ENCODE peak calls at places on chromosomes 3 and 15, in nine cellular contexts. One of them, this sample, is unnamed.

GRCh38 chr3:18425641-18426403 is 683 bp upstream of the SATB1 start:
- DNase-seq in activated CD8-positive, alpha-beta memory T cell treated with anti-CD3 and anti-CD28 coated beads, Interleukin-2, amount 50 U/mL, for 4 hours: peak
- DNase-seq in fibroblast of pulmonary artery: peak
- DNase-seq in amniotic stem cell: no peak
- DNase-seq in cardiac fibroblast: no peak
- DNase-seq in right cardiac atrium: peak
- DNase-seq in stimulated activated CD4-positive, alpha-beta T cell treated with anti-CD3 and anti-CD28 coated beads, Interleukin-4, amount 100 ng/mL, for 1 hour: peak
- DNase-seq in sigmoid colon: peak
- DNase-seq in endothelial cell of umbilical vein: peak
- DNase-seq in this sample: peak

GRCh38 chr3:133644768-133645167 is 17.0 kb downstream of the TOPBP1 start:
- DNase-seq in cardiac fibroblast: peak
- DNase-seq in sigmoid colon: no peak
- DNase-seq in right cardiac atrium: no peak
- DNase-seq in endothelial cell of umbilical vein: peak
- DNase-seq in stimulated activated CD4-positive, alpha-beta T cell treated with anti-CD3 and anti-CD28 coated beads, Interleukin-4, amount 100 ng/mL, for 1 hour: no peak
- DNase-seq in fibroblast of pulmonary artery: peak
- DNase-seq in activated CD8-positive, alpha-beta memory T cell treated with anti-CD3 and anti-CD28 coated beads, Interleukin-2, amount 50 U/mL, for 4 hours: no peak
- DNase-seq in amniotic stem cell: peak
- DNase-seq in this sample: no peak

GRCh38 chr3:106590259-106590658 is 721.4 kb upstream of the CBLB start:
- DNase-seq in cardiac fibroblast: peak
- DNase-seq in right cardiac atrium: no peak
- DNase-seq in activated CD8-positive, alpha-beta memory T cell treated with anti-CD3 and anti-CD28 coated beads, Interleukin-2, amount 50 U/mL, for 4 hours: no peak
- DNase-seq in amniotic stem cell: no peak
- DNase-seq in fibroblast of pulmonary artery: no peak
- DNase-seq in endothelial cell of umbilical vein: no peak
- DNase-seq in stimulated activated CD4-positive, alpha-beta T cell treated with anti-CD3 and anti-CD28 coated beads, Interleukin-4, amount 100 ng/mL, for 1 hour: no peak
- DNase-seq in sigmoid colon: no peak
- DNase-seq in this sample: no peak

GRCh38 chr15:48802867-48803266 is 8.0 kb downstream of the CEP152 start:
- DNase-seq in right cardiac atrium: no peak
- DNase-seq in amniotic stem cell: peak
- DNase-seq in stimulated activated CD4-positive, alpha-beta T cell treated with anti-CD3 and anti-CD28 coated beads, Interleukin-4, amount 100 ng/mL, for 1 hour: no peak
- DNase-seq in sigmoid colon: no peak
- DNase-seq in fibroblast of pulmonary artery: peak
- DNase-seq in cardiac fibroblast: peak
- DNase-seq in endothelial cell of umbilical vein: no peak
- DNase-seq in activated CD8-positive, alpha-beta memory T cell treated with anti-CD3 and anti-CD28 coated beads, Interleukin-2, amount 50 U/mL, for 4 hours: no peak
- DNase-seq in this sample: no peak

GRCh38 chr3:18556503-18556902 is 131.4 kb upstream of the SATB1 start:
- DNase-seq in sigmoid colon: no peak
- DNase-seq in activated CD8-positive, alpha-beta memory T cell treated with anti-CD3 and anti-CD28 coated beads, Interleukin-2, amount 50 U/mL, for 4 hours: peak
- DNase-seq in endothelial cell of umbilical vein: no peak
- DNase-seq in fibroblast of pulmonary artery: no peak
- DNase-seq in amniotic stem cell: no peak
- DNase-seq in right cardiac atrium: no peak
- DNase-seq in cardiac fibroblast: no peak
- DNase-seq in stimulated activated CD4-positive, alpha-beta T cell treated with anti-CD3 and anti-CD28 coated beads, Interleukin-4, amount 100 ng/mL, for 1 hour: peak
- DNase-seq in this sample: no peak

GRCh38 chr3:127448161-127448561 is 142.4 kb downstream of the TPRA1 start:
- DNase-seq in activated CD8-positive, alpha-beta memory T cell treated with anti-CD3 and anti-CD28 coated beads, Interleukin-2, amount 50 U/mL, for 4 hours: no peak
- DNase-seq in amniotic stem cell: no peak
- DNase-seq in sigmoid colon: peak
- DNase-seq in fibroblast of pulmonary artery: no peak
- DNase-seq in cardiac fibroblast: no peak
- DNase-seq in right cardiac atrium: no peak
- DNase-seq in endothelial cell of umbilical vein: no peak
- DNase-seq in stimulated activated CD4-positive, alpha-beta T cell treated with anti-CD3 and anti-CD28 coated beads, Interleukin-4, amount 100 ng/mL, for 1 hour: no peak
- DNase-seq in this sample: no peak

GRCh38 chr15:80999623-81000036 is 1.1 kb upstream of the TLNRD1 start:
- DNase-seq in sigmoid colon: no peak
- DNase-seq in right cardiac atrium: no peak
- DNase-seq in stimulated activated CD4-positive, alpha-beta T cell treated with anti-CD3 and anti-CD28 coated beads, Interleukin-4, amount 100 ng/mL, for 1 hour: peak
- DNase-seq in endothelial cell of umbilical vein: no peak
- DNase-seq in fibroblast of pulmonary artery: no peak
- DNase-seq in amniotic stem cell: no peak
- DNase-seq in cardiac fibroblast: no peak
- DNase-seq in activated CD8-positive, alpha-beta memory T cell treated with anti-CD3 and anti-CD28 coated beads, Interleukin-2, amount 50 U/mL, for 4 hours: peak
- DNase-seq in this sample: no peak

GRCh38 chr15:48710952-48711495 is 65.5 kb upstream of the FBN1 start:
- DNase-seq in cardiac fibroblast: peak
- DNase-seq in stimulated activated CD4-positive, alpha-beta T cell treated with anti-CD3 and anti-CD28 coated beads, Interleukin-4, amount 100 ng/mL, for 1 hour: no peak
- DNase-seq in sigmoid colon: no peak
- DNase-seq in right cardiac atrium: no peak
- DNase-seq in endothelial cell of umbilical vein: no peak
- DNase-seq in activated CD8-positive, alpha-beta memory T cell treated with anti-CD3 and anti-CD28 coated beads, Interleukin-2, amount 50 U/mL, for 4 hours: no peak
- DNase-seq in fibroblast of pulmonary artery: no peak
- DNase-seq in amniotic stem cell: no peak
- DNase-seq in this sample: no peak

GRCh38 chr3:45759851-45760250 is 36.5 kb downstream of the SLC6A20 start:
- DNase-seq in right cardiac atrium: no peak
- DNase-seq in activated CD8-positive, alpha-beta memory T cell treated with anti-CD3 and anti-CD28 coated beads, Interleukin-2, amount 50 U/mL, for 4 hours: no peak
- DNase-seq in endothelial cell of umbilical vein: no peak
- DNase-seq in fibroblast of pulmonary artery: no peak
- DNase-seq in stimulated activated CD4-positive, alpha-beta T cell treated with anti-CD3 and anti-CD28 coated beads, Interleukin-4, amount 100 ng/mL, for 1 hour: no peak
- DNase-seq in amniotic stem cell: no peak
- DNase-seq in sigmoid colon: no peak
- DNase-seq in cardiac fibroblast: no peak
- DNase-seq in this sample: no peak

GRCh38 chr3:45582407-45582806 is 12.1 kb upstream of the LIMD1 start:
- DNase-seq in endothelial cell of umbilical vein: no peak
- DNase-seq in sigmoid colon: peak
- DNase-seq in cardiac fibroblast: peak
- DNase-seq in right cardiac atrium: no peak
- DNase-seq in activated CD8-positive, alpha-beta memory T cell treated with anti-CD3 and anti-CD28 coated beads, Interleukin-2, amount 50 U/mL, for 4 hours: no peak
- DNase-seq in amniotic stem cell: no peak
- DNase-seq in stimulated activated CD4-positive, alpha-beta T cell treated with anti-CD3 and anti-CD28 coated beads, Interleukin-4, amount 100 ng/mL, for 1 hour: no peak
- DNase-seq in fibroblast of pulmonary artery: peak
- DNase-seq in this sample: no peak

GRCh38 chr3:189862385-189863023 is 231.3 kb downstream of the TP63 start:
- DNase-seq in fibroblast of pulmonary artery: peak
- DNase-seq in amniotic stem cell: no peak
- DNase-seq in right cardiac atrium: no peak
- DNase-seq in sigmoid colon: no peak
- DNase-seq in cardiac fibroblast: peak
- DNase-seq in stimulated activated CD4-positive, alpha-beta T cell treated with anti-CD3 and anti-CD28 coated beads, Interleukin-4, amount 100 ng/mL, for 1 hour: no peak
- DNase-seq in endothelial cell of umbilical vein: no peak
- DNase-seq in activated CD8-positive, alpha-beta memory T cell treated with anti-CD3 and anti-CD28 coated beads, Interleukin-2, amount 50 U/mL, for 4 hours: no peak
- DNase-seq in this sample: no peak

GRCh38 chr15:80778964-80779657 is at the start of gene CEMIP:
- DNase-seq in endothelial cell of umbilical vein: peak
- DNase-seq in fibroblast of pulmonary artery: peak
- DNase-seq in activated CD8-positive, alpha-beta memory T cell treated with anti-CD3 and anti-CD28 coated beads, Interleukin-2, amount 50 U/mL, for 4 hours: no peak
- DNase-seq in stimulated activated CD4-positive, alpha-beta T cell treated with anti-CD3 and anti-CD28 coated beads, Interleukin-4, amount 100 ng/mL, for 1 hour: peak
- DNase-seq in amniotic stem cell: peak
- DNase-seq in cardiac fibroblast: peak
- DNase-seq in right cardiac atrium: peak
- DNase-seq in sigmoid colon: peak
- DNase-seq in this sample: no peak

GRCh38 chr3:196096382-196096953 is 14.6 kb upstream of the TFRC start:
- DNase-seq in right cardiac atrium: no peak
- DNase-seq in amniotic stem cell: no peak
- DNase-seq in sigmoid colon: peak
- DNase-seq in cardiac fibroblast: no peak
- DNase-seq in stimulated activated CD4-positive, alpha-beta T cell treated with anti-CD3 and anti-CD28 coated beads, Interleukin-4, amount 100 ng/mL, for 1 hour: no peak
- DNase-seq in fibroblast of pulmonary artery: no peak
- DNase-seq in activated CD8-positive, alpha-beta memory T cell treated with anti-CD3 and anti-CD28 coated beads, Interleukin-2, amount 50 U/mL, for 4 hours: no peak
- DNase-seq in endothelial cell of umbilical vein: no peak
- DNase-seq in this sample: no peak

GRCh38 chr3:48406443-48407431 is 23.1 kb downstream of the PLXNB1 start:
- DNase-seq in right cardiac atrium: no peak
- DNase-seq in stimulated activated CD4-positive, alpha-beta T cell treated with anti-CD3 and anti-CD28 coated beads, Interleukin-4, amount 100 ng/mL, for 1 hour: no peak
- DNase-seq in amniotic stem cell: no peak
- DNase-seq in cardiac fibroblast: no peak
- DNase-seq in endothelial cell of umbilical vein: no peak
- DNase-seq in sigmoid colon: peak
- DNase-seq in fibroblast of pulmonary artery: no peak
- DNase-seq in activated CD8-positive, alpha-beta memory T cell treated with anti-CD3 and anti-CD28 coated beads, Interleukin-2, amount 50 U/mL, for 4 hours: no peak
- DNase-seq in this sample: no peak

GRCh38 chr15:40930430-40931299 is 1.5 kb downstream of the DLL4 start:
- DNase-seq in stimulated activated CD4-positive, alpha-beta T cell treated with anti-CD3 and anti-CD28 coated beads, Interleukin-4, amount 100 ng/mL, for 1 hour: peak
- DNase-seq in endothelial cell of umbilical vein: peak
- DNase-seq in amniotic stem cell: no peak
- DNase-seq in activated CD8-positive, alpha-beta memory T cell treated with anti-CD3 and anti-CD28 coated beads, Interleukin-2, amount 50 U/mL, for 4 hours: peak
- DNase-seq in sigmoid colon: no peak
- DNase-seq in fibroblast of pulmonary artery: peak
- DNase-seq in cardiac fibroblast: peak
- DNase-seq in right cardiac atrium: peak
- DNase-seq in this sample: no peak

GRCh38 chr15:70318996-70319465 is 221.3 kb upstream of the TLE3 start:
- DNase-seq in cardiac fibroblast: peak
- DNase-seq in endothelial cell of umbilical vein: no peak
- DNase-seq in fibroblast of pulmonary artery: peak
- DNase-seq in activated CD8-positive, alpha-beta memory T cell treated with anti-CD3 and anti-CD28 coated beads, Interleukin-2, amount 50 U/mL, for 4 hours: no peak
- DNase-seq in stimulated activated CD4-positive, alpha-beta T cell treated with anti-CD3 and anti-CD28 coated beads, Interleukin-4, amount 100 ng/mL, for 1 hour: no peak
- DNase-seq in right cardiac atrium: no peak
- DNase-seq in sigmoid colon: peak
- DNase-seq in amniotic stem cell: no peak
- DNase-seq in this sample: no peak

GRCh38 chr3:179063945-179064560 is 7.6 kb downstream of the ZMAT3 start:
- DNase-seq in activated CD8-positive, alpha-beta memory T cell treated with anti-CD3 and anti-CD28 coated beads, Interleukin-2, amount 50 U/mL, for 4 hours: no peak
- DNase-seq in stimulated activated CD4-positive, alpha-beta T cell treated with anti-CD3 and anti-CD28 coated beads, Interleukin-4, amount 100 ng/mL, for 1 hour: no peak
- DNase-seq in sigmoid colon: no peak
- DNase-seq in right cardiac atrium: no peak
- DNase-seq in endothelial cell of umbilical vein: no peak
- DNase-seq in cardiac fibroblast: peak
- DNase-seq in fibroblast of pulmonary artery: no peak
- DNase-seq in amniotic stem cell: peak
- DNase-seq in this sample: no peak

GRCh38 chr3:124811441-124811840 is 75.7 kb downstream of the ITGB5 start:
- DNase-seq in fibroblast of pulmonary artery: peak
- DNase-seq in stimulated activated CD4-positive, alpha-beta T cell treated with anti-CD3 and anti-CD28 coated beads, Interleukin-4, amount 100 ng/mL, for 1 hour: no peak
- DNase-seq in right cardiac atrium: no peak
- DNase-seq in amniotic stem cell: no peak
- DNase-seq in cardiac fibroblast: peak
- DNase-seq in endothelial cell of umbilical vein: no peak
- DNase-seq in activated CD8-positive, alpha-beta memory T cell treated with anti-CD3 and anti-CD28 coated beads, Interleukin-2, amount 50 U/mL, for 4 hours: no peak
- DNase-seq in sigmoid colon: no peak
- DNase-seq in this sample: no peak

GRCh38 chr15:48828906-48829305 is 18.0 kb upstream of the CEP152 start:
- DNase-seq in endothelial cell of umbilical vein: no peak
- DNase-seq in fibroblast of pulmonary artery: no peak
- DNase-seq in cardiac fibroblast: no peak
- DNase-seq in amniotic stem cell: no peak
- DNase-seq in activated CD8-positive, alpha-beta memory T cell treated with anti-CD3 and anti-CD28 coated beads, Interleukin-2, amount 50 U/mL, for 4 hours: no peak
- DNase-seq in right cardiac atrium: no peak
- DNase-seq in stimulated activated CD4-positive, alpha-beta T cell treated with anti-CD3 and anti-CD28 coated beads, Interleukin-4, amount 100 ng/mL, for 1 hour: no peak
- DNase-seq in sigmoid colon: no peak
- DNase-seq in this sample: no peak